ENCODE peak calls at places on chromosomes 5 and 9, in five cellular contexts. V, J, B, I and Z are unnamed samples.
A peak's percentile ranks its signal among the peaks of the same experiment; 100 is the strongest.

GRCh38 chr9:79028101-79028500 is 543.7 kb upstream of the TLE4 start:
- DNase-seq in V (peak; percentile 73), J (peak; percentile 11), B (no peak), I (no peak), Z (no peak)

GRCh38 chr5:142390303-142390840 is 65.6 kb upstream of the SPRY4 start:
- DNase-seq in V (no peak), J (peak; percentile 29), B (no peak), I (no peak), Z (no peak)

GRCh38 chr5:50807661-50808060 is 141.2 kb downstream of the PARP8 start:
- DNase-seq in V (peak; percentile 16), J (peak; percentile 4), B (no peak), I (no peak), Z (no peak)

GRCh38 chr5:11306365-11306764 is 545.3 kb upstream of the DAP start:
- DNase-seq in V (no peak), J (no peak), B (no peak), I (no peak), Z (no peak)

GRCh38 chr9:10605388-10605787 is 7.4 kb downstream of the PTPRD start:
- DNase-seq in V (no peak), J (no peak), B (no peak), I (no peak), Z (no peak)

GRCh38 chr5:23105021-23105420 is 251.9 kb upstream of the CDH12 start:
- DNase-seq in V (no peak), J (no peak), B (no peak), I (no peak), Z (no peak)

GRCh38 chr5:113232667-113233066 is 202.1 kb downstream of the TSSK1B start:
- DNase-seq in V (no peak), J (no peak), B (no peak), I (peak; percentile 2), Z (no peak)

GRCh38 chr5:169691473-169691872 is 54.4 kb downstream of the DOCK2 start:
- DNase-seq in V (no peak), J (no peak), B (no peak), I (no peak), Z (no peak)

GRCh38 chr9:136154943-136155342 is 36.3 kb upstream of the TMEM250 start:
- DNase-seq in V (no peak), J (no peak), B (no peak), I (no peak), Z (no peak)

GRCh38 chr5:121731377-121731776 is 120.3 kb upstream of the FTMT start:
- DNase-seq in V (no peak), J (peak; percentile 22), B (no peak), I (no peak), Z (no peak)

GRCh38 chr5:129912601-129913000 is 8.3 kb downstream of the CHSY3 start:
- DNase-seq in V (no peak), J (no peak), B (no peak), I (no peak), Z (no peak)

GRCh38 chr5:171953860-171954701 is 52.4 kb downstream of the FBXW11 start:
- DNase-seq in V (peak; percentile 85), J (peak; percentile 42), B (no peak), I (no peak), Z (no peak)

GRCh38 chr5:37111426-37112382 is 137.5 kb downstream of the CPLANE1 start:
- DNase-seq in V (no peak), J (peak; percentile 37), B (no peak), I (no peak), Z (no peak)

GRCh38 chr5:116075117-116075910 is 9.5 kb upstream of the COMMD10 start:
- DNase-seq in V (no peak), J (no peak), B (no peak), I (no peak), Z (no peak)

DNA sequence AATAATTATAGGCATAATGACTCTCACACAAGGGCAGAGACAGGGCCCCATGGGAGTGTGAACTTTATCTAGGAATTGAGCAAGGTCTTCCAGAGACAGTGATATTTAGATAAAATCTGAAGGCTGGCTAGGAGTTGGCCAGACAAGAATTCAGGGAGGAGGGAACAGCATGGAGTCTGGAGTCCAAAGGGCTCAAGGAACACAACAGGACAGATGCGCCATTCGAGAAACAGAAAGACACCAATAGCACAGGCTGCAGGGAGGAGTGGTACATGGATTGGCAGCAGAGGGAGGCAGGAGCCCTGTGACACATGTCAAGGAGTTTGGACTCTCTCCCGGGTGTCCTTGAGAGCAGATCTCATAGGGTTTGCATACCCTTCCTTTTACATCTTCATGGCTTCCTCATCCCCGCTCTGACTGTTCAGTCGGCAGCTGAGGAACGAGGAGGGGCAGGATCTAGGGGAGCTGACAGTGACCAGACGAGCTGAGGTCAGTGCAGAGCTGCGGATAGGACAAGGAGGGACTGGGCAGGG is 64.0 kb upstream of the XPA start:
- DNase-seq in V (no peak), J (no peak), B (no peak), I (no peak), Z (no peak)
- H3K9ac ChIP-seq in V (no peak overlapping the region), J (no peak overlapping the region), B (no peak overlapping the region), I (no peak overlapping the region), Z (no peak overlapping the region)

GRCh38 chr5:150189728-150190502 is at the start of gene SLC6A7:
- DNase-seq in V (no peak), J (no peak), B (no peak), I (peak; percentile 57), Z (no peak)
- H3K4me2 ChIP-seq in V (no peak within 1 kb of the TSS), J (peak within 1 kb of the TSS; percentile 45), B (peak within 1 kb of the TSS; percentile 51), I (peak within 1 kb of the TSS; percentile 87), Z (peak within 1 kb of the TSS; percentile 54)

DNA sequence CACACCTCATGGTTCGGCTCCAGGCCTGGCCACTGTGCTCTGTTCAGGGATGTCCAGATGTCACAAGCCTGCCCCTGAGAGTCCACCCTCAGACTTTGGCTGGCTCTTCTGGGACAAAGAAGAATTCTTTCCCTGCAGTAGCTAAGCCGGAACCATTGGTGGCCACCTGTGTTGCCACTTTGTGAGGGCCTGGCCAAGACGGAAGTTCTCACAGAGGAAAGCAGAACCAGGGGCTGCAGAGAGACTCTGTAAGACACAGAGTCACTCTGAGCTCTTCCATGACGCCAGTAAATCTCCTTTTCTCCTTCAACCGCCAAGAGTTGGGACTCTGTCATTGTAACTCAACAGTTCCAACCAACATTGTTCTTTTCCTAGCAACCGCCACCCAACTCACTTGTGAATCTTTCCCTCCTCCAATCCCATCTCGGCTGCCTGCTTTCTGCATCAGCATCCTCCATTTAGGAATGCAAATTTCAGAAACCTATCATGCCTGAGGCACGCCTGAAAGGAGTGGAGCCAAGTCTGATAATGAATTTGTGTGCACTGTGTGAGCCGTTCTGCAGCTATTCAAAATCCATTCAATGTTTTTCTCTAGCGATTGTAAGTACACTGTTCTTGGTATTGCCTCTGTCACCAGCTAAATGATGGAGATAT is 37.8 kb upstream of the ATP6V1G1 start:
- DNase-seq in V (peak; percentile 6), J (no peak), B (no peak), I (no peak), Z (no peak)
- H4K91ac ChIP-seq in V (no peak overlapping the region), J (no peak overlapping the region), B (no peak overlapping the region), I (no peak overlapping the region), Z (no peak overlapping the region)

GRCh38 chr5:97183930-97184213 is 825 bp upstream of the RIOK2 start:
- DNase-seq in V (no peak), J (no peak), B (no peak), I (no peak), Z (no peak)
- H3K9ac ChIP-seq in V (peak overlapping the region; percentile 30), J (peak overlapping the region; percentile 97), B (no peak overlapping the region), I (no peak overlapping the region), Z (no peak overlapping the region)